ENCODE peak calls at places on chromosomes 1 and 21, in seven cellular contexts. L is body of pancreas; V is neural progenitor cell; Z is keratinocyte; E is WTC11; X is NCI-H526 treated with DMSO at 0.1 percent for 48 hours; G is stimulated activated CD4-positive, alpha-beta T cell treated with anti-CD3 and anti-CD28 coated beads, Interleukin-4, amount 100 ng/mL, for 48 hours. C is an unnamed sample.

GRCh38 chr1:172107261-172107820 is 266.0 kb downstream of the DNM3 start:
- DNase-seq in L (no peak), V (no peak), Z (no peak), E (no peak), X (no peak), G (no peak), C (no peak)

GRCh38 chr1:203216274-203217138 is 13.0 kb downstream of the CHIT1 start:
- DNase-seq in L (peak), V (peak), Z (peak), E (peak), X (peak), G (peak), C (peak)

GRCh38 chr1:205270764-205271163 is 43.0 kb downstream of the TMCC2 start:
- DNase-seq in L (no peak), V (no peak), Z (no peak), E (no peak), X (no peak), G (no peak), C (no peak)

GRCh38 chr21:26041441-26042180 is 129.0 kb downstream of the APP start:
- DNase-seq in L (no peak), V (no peak), Z (no peak), E (no peak), X (no peak), G (no peak), C (no peak)

GRCh38 chr1:164602480-164603093 is 43.6 kb downstream of the PBX1 start:
- DNase-seq in L (peak), V (peak), Z (no peak), E (peak), X (peak), G (no peak), C (peak)

GRCh38 chr1:193358419-193358818 is 172.0 kb upstream of the B3GALT2 start:
- DNase-seq in L (no peak), V (peak), Z (no peak), E (peak), X (no peak), G (no peak), C (no peak)

GRCh38 chr1:116260096-116260495 is 112.9 kb upstream of the ATP1A1 start:
- DNase-seq in L (no peak), V (no peak), Z (no peak), E (no peak), X (no peak), G (no peak), C (no peak)

GRCh38 chr1:12604114-12604874 is 13.7 kb downstream of the DHRS3 start:
- DNase-seq in L (peak), V (no peak), Z (no peak), E (no peak), X (peak), G (no peak), C (no peak)

GRCh38 chr1:1199141-1199960 is 7.0 kb downstream of the TNFRSF18 start:
- DNase-seq in L (no peak), V (no peak), Z (no peak), E (no peak), X (no peak), G (no peak), C (no peak)

GRCh38 chr1:53639251-53639721 is 99.7 kb downstream of the GLIS1 start:
- DNase-seq in L (no peak), V (no peak), Z (peak), E (peak), X (no peak), G (no peak), C (no peak)

GRCh38 chr1:109185990-109186703 is 27.6 kb upstream of the SARS1 start:
- DNase-seq in L (peak), V (no peak), Z (no peak), E (no peak), X (no peak), G (no peak), C (no peak)

GRCh38 chr1:181028241-181029014 is 5.4 kb upstream of the MR1 start:
- DNase-seq in L (no peak), V (no peak), Z (no peak), E (no peak), X (no peak), G (no peak), C (no peak)

GRCh38 chr21:29293495-29293894 is 5.2 kb upstream of the BACH1 start:
- DNase-seq in L (no peak), V (no peak), Z (no peak), E (no peak), X (no peak), G (no peak), C (no peak)

GRCh38 chr1:94036721-94037120 is 84.2 kb downstream of the ABCA4 start:
- DNase-seq in L (no peak), V (no peak), Z (no peak), E (no peak), X (no peak), G (no peak), C (no peak)

C was measured in retina.